ENCODE peak calls at places on chromosomes 11 and 22, in seven cellular contexts. N is WTC11, B is GM06990, T is lower lobe of right lung, F is endothelial cell of umbilical vein, O is hypothalamus, G is GM18507. C is an unnamed sample.

GRCh38 chr22:29336751-29337490 is 21.4 kb upstream of the RASL10A start:
- DNase-seq in N (no peak), B (no peak), T (no peak), F (no peak), O (no peak), G (no peak), C (no peak)

GRCh38 chr11:36447514-36447913 is 62.6 kb downstream of the TRAF6 start:
- DNase-seq in N (no peak), B (no peak), T (no peak), F (no peak), O (no peak), G (no peak), C (no peak)

GRCh38 chr11:7955191-7955590 is 10.1 kb downstream of the NLRP10 start:
- DNase-seq in N (no peak), B (no peak), T (no peak), F (no peak), O (no peak), G (no peak), C (no peak)

GRCh38 chr11:31725176-31725575 is 85.9 kb downstream of the PAX6 start:
- DNase-seq in N (no peak), B (no peak), T (no peak), F (no peak), O (no peak), G (no peak), C (no peak)

GRCh38 chr22:43980579-43980978 is 25.3 kb downstream of the SAMM50 start:
- DNase-seq in N (no peak), B (no peak), T (no peak), F (no peak), O (no peak), G (no peak), C (no peak)

GRCh38 chr22:41538583-41538982 is 5.7 kb downstream of the POLR3H start:
- DNase-seq in N (no peak), B (no peak), T (no peak), F (no peak), O (peak; percentile 58), G (no peak), C (no peak)

GRCh38 chr11:86632499-86633269 is 39.7 kb downstream of the ME3 start:
- DNase-seq in N (peak; percentile 33), B (no peak), T (no peak), F (peak; percentile 96), O (no peak), G (no peak), C (peak; percentile 86)

GRCh38 chr22:25365491-25366261 is 146.2 kb downstream of the CRYBB2 start:
- DNase-seq in N (no peak), B (no peak), T (peak; percentile 50), F (peak; percentile 26), O (no peak), G (no peak), C (peak; percentile 43)

GRCh38 chr22:43329061-43329460 is 14.1 kb downstream of the SCUBE1 start:
- DNase-seq in N (no peak), B (no peak), T (no peak), F (no peak), O (no peak), G (no peak), C (no peak)

GRCh38 chr11:8906629-8907028 is 4.4 kb upstream of the AKIP1 start:
- DNase-seq in N (no peak), B (no peak), T (no peak), F (peak; percentile 71), O (no peak), G (no peak), C (no peak)

GRCh38 chr22:19350947-19351346 is 59.4 kb upstream of the CLTCL1 start:
- DNase-seq in N (no peak), B (no peak), T (no peak), F (no peak), O (no peak), G (no peak), C (no peak)

GRCh38 chr11:74671520-74672196 is 59.6 kb downstream of the CHRDL2 start:
- DNase-seq in N (no peak), B (no peak), T (no peak), F (no peak), O (no peak), G (no peak), C (no peak)

GRCh38 chr11:124839051-124839971 is 25.9 kb upstream of the ROBO3 start:
- DNase-seq in N (peak; percentile 54), B (no peak), T (no peak), F (no peak), O (no peak), G (no peak), C (no peak)

GRCh38 chr11:100068116-100068515 is 619.0 kb upstream of the ARHGAP42 start:
- DNase-seq in N (no peak), B (no peak), T (no peak), F (no peak), O (no peak), G (no peak), C (no peak)

GRCh38 chr11:74647404-74647803 is 55.0 kb downstream of the POLD3 start:
- DNase-seq in N (no peak), B (no peak), T (no peak), F (no peak), O (no peak), G (no peak), C (no peak)

GRCh38 chr22:29517215-29517908 is 36.2 kb downstream of the THOC5 start:
- DNase-seq in N (no peak), B (no peak), T (no peak), F (no peak), O (no peak), G (no peak), C (no peak)

GRCh38 chr11:65041206-65042035 is at the start of gene SAC3D1:
- DNase-seq in N (peak; percentile 75), B (no peak), T (peak; percentile 79), F (peak; percentile 78), O (no peak), G (no peak), C (no peak)

GRCh38 chr11:61120099-61120864 is 18.0 kb downstream of the CD5 start:
- DNase-seq in N (no peak), B (no peak), T (no peak), F (no peak), O (no peak), G (no peak), C (peak; percentile 15)

GRCh38 chr11:60875366-60875720 is 8.0 kb downstream of the ZP1 start:
- DNase-seq in N (no peak), B (no peak), T (peak; percentile 10), F (no peak), O (no peak), G (no peak), C (no peak)

GRCh38 chr22:27412866-27413445 is 388.6 kb downstream of the MN1 start:
- DNase-seq in N (no peak), B (no peak), T (no peak), F (no peak), O (no peak), G (no peak), C (no peak)

GRCh38 chr11:113553235-113553634 is 78.0 kb upstream of the DRD2 start:
- DNase-seq in N (peak; percentile 35), B (no peak), T (no peak), F (no peak), O (no peak), G (no peak), C (peak; percentile 72)

GRCh38 chr11:84714316-84714780 is 912.8 kb downstream of the DLG2 start:
- DNase-seq in N (peak; percentile 87), B (no peak), T (peak; percentile 50), F (no peak), O (no peak), G (peak; percentile 1), C (peak; percentile 48)

GRCh38 chr11:47786373-47786772 is 19.2 kb upstream of the FNBP4 start:
- DNase-seq in N (no peak), B (no peak), T (no peak), F (no peak), O (no peak), G (no peak), C (no peak)

GRCh38 chr11:6894097-6894496 is 1.8 kb upstream of the OR2D2 start:
- DNase-seq in N (no peak), B (no peak), T (no peak), F (no peak), O (no peak), G (no peak), C (no peak)

GRCh38 chr11:44006882-44007495 is 40.8 kb upstream of the ACCSL start:
- DNase-seq in N (no peak), B (no peak), T (no peak), F (no peak), O (no peak), G (no peak), C (no peak)

GRCh38 chr22:47561766-47562165 is 799.3 kb downstream of the TBC1D22A start:
- DNase-seq in N (no peak), B (no peak), T (no peak), F (no peak), O (no peak), G (no peak), C (no peak)

GRCh38 chr11:65575568-65576231 is at the start of gene EHBP1L1:
- DNase-seq in N (no peak), B (peak; percentile 84), T (peak; percentile 86), F (peak; percentile 32), O (no peak), G (peak; percentile 71), C (no peak)

GRCh38 chr22:41668971-41669911 is 19.4 kb downstream of the SNU13 start:
- DNase-seq in N (no peak), B (no peak), T (no peak), F (peak; percentile 37), O (no peak), G (no peak), C (no peak)

GRCh38 chr11:27721505-27722116 is 21.4 kb upstream of the BDNF start:
- DNase-seq in N (no peak), B (no peak), T (no peak), F (no peak), O (no peak), G (no peak), C (no peak)

GRCh38 chr11:69040581-69041260 is 8.0 kb upstream of the TPCN2 start:
- DNase-seq in N (no peak), B (no peak), T (no peak), F (no peak), O (no peak), G (no peak), C (no peak)

GRCh38 chr11:57552479-57552878 is 15.0 kb downstream of the UBE2L6 start:
- DNase-seq in N (no peak), B (no peak), T (no peak), F (no peak), O (no peak), G (no peak), C (no peak)

GRCh38 chr11:31959711-31960110 is 131.2 kb upstream of the RCN1 start:
- DNase-seq in N (no peak), B (no peak), T (no peak), F (no peak), O (no peak), G (no peak), C (no peak)

GRCh38 chr22:17734197-17734596 is 40.1 kb downstream of the BID start:
- DNase-seq in N (no peak), B (no peak), T (no peak), F (peak; percentile 30), O (no peak), G (no peak), C (peak; percentile 5)

GRCh38 chr11:75135021-75135650 is 15.8 kb upstream of the SLCO2B1 start:
- DNase-seq in N (no peak), B (no peak), T (no peak), F (no peak), O (no peak), G (no peak), C (no peak)

GRCh38 chr11:132177106-132177505 is 806.7 kb downstream of the NTM start:
- DNase-seq in N (no peak), B (no peak), T (no peak), F (peak; percentile 44), O (no peak), G (no peak), C (no peak)

C was measured in RWPE2.